ENCODE peak calls at places on chromosomes 13 and 19, in five cellular contexts. Q is GM23338; T is spleen; K is SK-N-SH; S is activated CD4-positive, alpha-beta T cell treated with anti-CD3 and anti-CD28 coated beads, Interleukin-2, amount 50 U/mL, for 1 hour. X is an unnamed sample.

GRCh38 chr13:80214521-80214941 is 126.4 kb downstream of the SPRY2 start:
- DNase-seq in Q (peak), T (no peak), K (peak), S (no peak), X (no peak)

GRCh38 chr19:16326401-16327130 is 1.9 kb downstream of the KLF2 start:
- DNase-seq in Q (peak), T (peak), K (no peak), S (peak), X (peak)

GRCh38 chr13:73673931-73674330 is 460.3 kb downstream of the KLF12 start:
- DNase-seq in Q (no peak), T (no peak), K (no peak), S (no peak), X (no peak)

GRCh38 chr13:49367640-49368431 is 76.0 kb downstream of the CAB39L start:
- DNase-seq in Q (peak), T (no peak), K (no peak), S (no peak), X (peak)

GRCh38 chr19:18392417-18392816 is 5.0 kb downstream of the LRRC25 start:
- DNase-seq in Q (no peak), T (peak), K (no peak), S (no peak), X (no peak)

GRCh38 chr13:112575680-112576079 is 12.3 kb downstream of the TUBGCP3 start:
- DNase-seq in Q (peak), T (no peak), K (peak), S (no peak), X (no peak)

GRCh38 chr13:43861863-43862262 is 17.7 kb downstream of the CCDC122 start:
- DNase-seq in Q (no peak), T (no peak), K (no peak), S (no peak), X (no peak)

GRCh38 chr13:81686877-81687276 is 1346.0 kb upstream of the SPRY2 start:
- DNase-seq in Q (no peak), T (no peak), K (peak), S (no peak), X (no peak)

GRCh38 chr13:105196052-105196451 is 1339.4 kb downstream of the EFNB2 start:
- DNase-seq in Q (peak), T (no peak), K (no peak), S (no peak), X (no peak)

GRCh38 chr19:55165952-55166529 is 372 bp downstream of the DNAAF3 start:
- DNase-seq in Q (peak), T (peak), K (peak), S (peak), X (peak)

GRCh38 chr13:22931576-22931975 is 249.2 kb upstream of the SGCG start:
- DNase-seq in Q (no peak), T (no peak), K (no peak), S (no peak), X (no peak)

GRCh38 chr13:114286808-114287207 is 5.4 kb downstream of the UPF3A start:
- DNase-seq in Q (no peak), T (peak), K (no peak), S (no peak), X (no peak)

GRCh38 chr13:33051632-33052031 is 35.4 kb downstream of the KL start:
- DNase-seq in Q (no peak), T (no peak), K (no peak), S (no peak), X (no peak)

GRCh38 chr19:10551698-10552301 is 8.1 kb downstream of the ATG4D start:
- DNase-seq in Q (peak), T (no peak), K (no peak), S (no peak), X (no peak)